ENCODE peak calls at places on chromosomes 13 and 19, in eight cellular contexts. J is HepG2, P is suprapubic skin, C is tibial nerve, R is ovary, T is A549, S is upper lobe of left lung, D is sigmoid colon. U is an unnamed sample.

GRCh38 chr19:35585844-35586243 is at the start of gene PMIS2:
- DNase-seq in P (no peak), C (no peak), D (no peak), S (no peak), R (no peak), J (no peak), T (peak), U (no peak)

GRCh38 chr19:8654591-8655339 is 24.3 kb downstream of the NFILZ start:
- DNase-seq in J (no peak), C (no peak), R (peak), P (no peak), D (peak), S (peak), T (peak), U (peak)

GRCh38 chr19:5935473-5936307 is 21.6 kb downstream of the CAPS start:
- DNase-seq in D (no peak), J (no peak), P (no peak), T (no peak), R (no peak), S (no peak), C (no peak), U (no peak)

GRCh38 chr13:92260363-92260762 is 861.9 kb downstream of the GPC5 start:
- DNase-seq in C (no peak), D (no peak), R (no peak), T (no peak), J (no peak), P (no peak), S (no peak), U (no peak)

GRCh38 chr13:110317093-110317492 is 10.0 kb downstream of the COL4A2 start:
- DNase-seq in T (no peak), S (no peak), J (no peak), C (no peak), D (no peak), R (no peak), P (no peak), U (no peak)

GRCh38 chr19:44212865-44213346 is 574 bp downstream of the ZNF227 start:
- DNase-seq in J (peak), P (no peak), C (no peak), S (no peak), T (no peak), R (no peak), D (no peak), U (no peak)

GRCh38 chr19:19040417-19040816 is 7.0 kb downstream of the ARMC6 start:
- DNase-seq in D (peak), T (no peak), C (peak), J (peak), R (peak), S (peak), P (no peak), U (peak)

GRCh38 chr13:30679483-30680330 is 55.6 kb upstream of the ALOX5AP start:
- DNase-seq in R (no peak), P (no peak), T (peak), D (no peak), J (peak), C (no peak), S (peak), U (no peak)

GRCh38 chr19:7494416-7495098 is 5.7 kb upstream of the PEX11G start:
- DNase-seq in C (no peak), T (no peak), S (no peak), D (peak), R (peak), J (peak), P (no peak), U (no peak)

GRCh38 chr13:51380269-51380668 is 40.8 kb downstream of the SERPINE3 start:
- DNase-seq in P (no peak), D (no peak), R (no peak), T (no peak), C (no peak), J (no peak), S (no peak), U (no peak)

GRCh38 chr13:35723820-35724219 is 247.3 kb upstream of the MAB21L1 start:
- DNase-seq in C (no peak), R (peak), J (peak), S (no peak), T (no peak), D (no peak), P (no peak), U (no peak)

GRCh38 chr19:39858541-39858940 is 12.4 kb upstream of the FBL start:
- DNase-seq in J (peak), T (no peak), C (no peak), P (no peak), D (peak), S (no peak), R (no peak), U (peak)

GRCh38 chr19:7705387-7706187 is 3.7 kb upstream of the FCER2 start:
- DNase-seq in C (peak), S (peak), R (no peak), J (no peak), D (peak), P (no peak), T (no peak), U (peak)

GRCh38 chr13:32010137-32010536 is 21.4 kb upstream of the FRY start:
- DNase-seq in R (no peak), D (no peak), C (no peak), S (no peak), P (no peak), J (no peak), T (no peak), U (no peak)

GRCh38 chr13:29674532-29674931 is 79.0 kb upstream of the SLC7A1 start:
- DNase-seq in C (no peak), R (no peak), J (no peak), D (no peak), S (no peak), P (no peak), T (no peak), U (no peak)

GRCh38 chr19:45952691-45953505 is 20.8 kb downstream of the NOVA2 start:
- DNase-seq in C (no peak), S (no peak), D (no peak), P (no peak), T (peak), R (peak), J (no peak), U (peak)

GRCh38 chr13:94157705-94158218 is 321.7 kb downstream of the DCT start:
- DNase-seq in P (no peak), C (no peak), S (no peak), D (no peak), R (peak), J (no peak), T (no peak), U (no peak)

GRCh38 chr19:33306191-33306590 is 3.9 kb upstream of the CEBPA start:
- DNase-seq in T (no peak), R (no peak), D (no peak), J (no peak), S (no peak), C (no peak), P (no peak), U (no peak)

GRCh38 chr13:18949970-18950369 is 231.7 kb downstream of the TUBA3C start:
- DNase-seq in D (no peak), C (no peak), P (no peak), R (no peak), S (no peak), J (no peak), T (no peak), U (no peak)

GRCh38 chr13:21043898-21044297 is 17.5 kb downstream of the LATS2 start:
- DNase-seq in T (no peak), S (no peak), J (no peak), D (no peak), P (no peak), R (no peak), C (no peak), U (no peak)

GRCh38 chr13:97434417-97435296 is 688 bp downstream of the RAP2A start:
- DNase-seq in D (peak), P (peak), R (peak), T (no peak), C (peak), S (peak), J (no peak), U (peak)

GRCh38 chr13:93680329-93680728 is 453.7 kb downstream of the GPC6 start:
- DNase-seq in P (no peak), R (no peak), T (no peak), D (no peak), C (no peak), J (no peak), S (no peak), U (no peak)

GRCh38 chr13:71218960-71219359 is 648.0 kb downstream of the DACH1 start:
- DNase-seq in S (no peak), D (no peak), C (no peak), P (no peak), T (no peak), R (no peak), J (peak), U (no peak)

GRCh38 chr13:50085063-50085462 is 69.8 kb downstream of the KCNRG start:
- DNase-seq in R (no peak), J (peak), D (no peak), P (no peak), T (no peak), S (no peak), C (no peak), U (no peak)

GRCh38 chr19:10863107-10863700 is 8.1 kb upstream of the CARM1 start:
- DNase-seq in R (peak), C (no peak), D (no peak), P (no peak), T (no peak), J (peak), S (peak), U (no peak)

GRCh38 chr13:20780318-20780717 is 6.6 kb upstream of the EEF1AKMT1 start:
- DNase-seq in D (no peak), C (no peak), S (no peak), P (no peak), T (no peak), R (no peak), J (no peak), U (no peak)

GRCh38 chr19:48333467-48334384 is 8.4 kb downstream of the EMP3 start:
- DNase-seq in J (no peak), T (peak), D (peak), R (peak), P (peak), S (peak), C (peak), U (peak)

GRCh38 chr13:32538234-32538620 is 368 bp downstream of the N4BP2L2 start:
- DNase-seq in D (peak), J (peak), R (no peak), T (peak), P (peak), C (no peak), S (peak), U (no peak)

GRCh38 chr13:51218691-51219090 is 3.5 kb upstream of the FAM124A start:
- DNase-seq in R (no peak), S (no peak), J (no peak), T (no peak), D (no peak), P (no peak), C (no peak), U (no peak)

GRCh38 chr19:18850560-18851375 is 19.0 kb downstream of the UPF1 start:
- DNase-seq in J (no peak), P (no peak), S (no peak), R (no peak), T (no peak), D (no peak), C (no peak), U (no peak)

GRCh38 chr19:3599776-3600183 is 6.9 kb downstream of the TBXA2R start:
- DNase-seq in J (no peak), T (peak), D (no peak), R (no peak), P (peak), C (no peak), S (no peak), U (no peak)

GRCh38 chr19:18429717-18430416 is 8.1 kb downstream of the ISYNA1 start:
- DNase-seq in C (no peak), J (no peak), S (no peak), D (peak), T (no peak), P (no peak), R (no peak), U (no peak)

GRCh38 chr13:102039264-102039663 is 362.6 kb downstream of the FGF14 start:
- DNase-seq in T (no peak), R (no peak), D (no peak), P (no peak), S (no peak), J (no peak), C (no peak), U (no peak)

GRCh38 chr13:103100795-103101194 is 34.6 kb upstream of the SLC10A2 start:
- DNase-seq in R (no peak), S (no peak), P (no peak), D (no peak), T (no peak), C (no peak), J (no peak), U (no peak)

DNA sequence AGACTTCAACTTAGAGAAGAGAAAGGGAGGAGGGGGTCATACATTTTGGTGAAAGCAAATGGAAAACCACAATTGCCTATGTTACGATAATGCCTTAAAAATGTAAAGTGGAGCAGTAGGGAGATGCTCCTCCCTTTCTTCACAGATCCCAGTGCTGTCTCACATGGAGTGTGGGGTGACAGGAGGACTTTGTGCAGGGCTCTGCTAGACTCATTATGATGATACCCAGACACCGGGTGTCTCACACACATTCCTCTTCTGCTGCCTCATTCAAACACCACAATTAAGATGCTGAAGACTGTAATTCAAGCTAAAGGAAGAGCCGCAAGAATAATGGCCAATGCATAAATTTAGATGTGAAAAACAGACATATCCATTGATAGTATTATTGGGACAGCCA is 150.6 kb downstream of the LHFPL6 start:
- DNase-seq in S (no peak), C (no peak), P (no peak), R (no peak), J (no peak), D (no peak), T (no peak), U (no peak)
- H3K27ac ChIP-seq in S (no peak), C (peak), P (no peak), R (no peak), J (no peak), D (peak), T (no peak), U (peak)

DNA sequence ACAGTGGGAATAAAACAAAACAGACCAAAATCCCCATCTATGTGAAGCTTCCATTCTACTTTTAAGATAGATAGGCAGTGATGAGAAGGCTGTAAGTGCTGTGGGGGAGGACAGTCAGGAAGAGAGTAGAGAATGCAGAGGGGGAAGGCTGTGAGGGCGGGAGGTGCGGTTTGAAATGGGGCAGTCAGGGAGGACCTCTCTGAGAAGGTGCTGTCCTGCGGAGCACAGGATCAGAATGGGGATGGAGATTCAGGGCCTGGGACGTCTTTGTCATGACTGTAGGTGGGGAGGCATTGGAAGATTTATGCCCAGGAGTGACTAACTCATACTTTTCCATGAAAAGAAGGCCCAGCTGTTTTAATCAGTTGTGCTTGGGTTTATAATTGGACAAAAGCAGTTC is 3.9 kb upstream of the GPR183 start:
- DNase-seq in P (no peak), C (no peak), D (no peak), J (no peak), R (peak), S (no peak), T (no peak), U (no peak)
- TF ChIP-seq EP300 in P (no peak), C (no peak), D (no peak), J (no peak), R (no peak), S (no peak), T (no peak), U (no peak)

DNA sequence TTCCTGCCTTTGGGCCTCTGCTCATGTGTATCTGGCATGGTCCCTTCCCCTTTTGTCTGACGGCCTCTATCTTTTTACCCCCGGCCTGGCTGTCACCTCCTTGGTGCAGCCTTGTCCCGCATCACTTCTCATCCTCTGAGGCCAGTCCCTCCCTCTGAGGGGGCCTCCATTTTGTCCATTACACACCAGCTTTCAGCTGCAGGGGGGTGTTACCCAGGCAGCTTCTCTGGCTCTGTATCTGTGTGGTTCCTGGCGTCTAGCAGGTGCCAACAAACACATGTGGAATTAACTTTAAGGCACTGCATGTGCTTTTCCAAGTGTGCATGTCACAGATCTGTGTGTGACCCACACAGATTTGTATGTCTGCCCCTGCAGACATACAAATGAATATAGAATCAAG is 52.4 kb downstream of the LYL1 start:
- DNase-seq in D (no peak), C (no peak), J (no peak), R (no peak), P (no peak), T (no peak), S (no peak), U (no peak)
- H3K27ac ChIP-seq in D (peak), C (no peak), J (no peak), R (no peak), P (peak), T (no peak), S (peak), U (peak)

GRCh38 chr19:38388310-38389100 is at the start of gene SPRED3:
- DNase-seq in R (peak), S (peak), D (no peak), C (no peak), T (peak), P (peak), J (no peak), U (no peak)

GRCh38 chr19:38389957-38390924 is 1.7 kb downstream of the SPRED3 start:
- DNase-seq in J (no peak), R (no peak), C (no peak), T (no peak), S (no peak), P (no peak), D (no peak), U (no peak)

GRCh38 chr19:38386968-38387549 is 775 bp downstream of the GGN start:
- DNase-seq in R (no peak), T (no peak), S (no peak), P (peak), C (no peak), J (no peak), D (no peak), U (no peak)

GRCh38 chr19:38387550-38388309 is at the start of gene GGN:
- DNase-seq in C (peak), R (peak), S (peak), P (peak), J (peak), T (peak), D (peak), U (peak)

GRCh38 chr19:38389101-38389925 is 816 bp downstream of the SPRED3 start:
- DNase-seq in R (no peak), D (no peak), T (peak), S (no peak), J (no peak), P (no peak), C (no peak), U (no peak)
- TF ChIP-seq EP300 in R (no peak), D (no peak), T (no peak), S (no peak), J (no peak), P (no peak), C (no peak), U (no peak)

DNA sequence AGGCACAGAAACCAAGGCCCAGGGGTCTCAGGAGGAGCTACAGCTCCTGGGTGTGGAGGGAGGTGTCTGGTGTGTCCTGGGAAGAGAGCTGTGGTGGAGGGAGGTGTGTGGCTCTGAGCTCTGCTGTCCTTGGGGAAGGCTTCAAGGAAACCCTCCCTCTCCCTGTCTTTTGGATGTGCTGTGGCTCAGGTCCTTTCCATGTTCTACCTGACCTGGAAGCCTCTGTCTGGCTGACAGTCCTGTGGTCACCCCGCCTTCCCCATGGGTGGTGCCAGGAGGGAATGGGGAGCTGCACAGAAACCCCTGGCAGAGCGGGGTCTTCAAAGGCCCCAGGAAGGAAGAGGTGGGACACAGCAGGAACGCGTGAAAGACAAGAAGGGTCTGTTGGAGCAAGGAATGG is 617 bp upstream of the CEACAM7 start:
- DNase-seq in D (no peak), T (no peak), C (no peak), P (no peak), S (no peak), J (no peak), R (no peak), U (no peak)
- H3K27ac ChIP-seq in D (no peak), T (no peak), C (no peak), P (no peak), S (no peak), J (no peak), R (no peak), U (no peak)